ENCODE peak calls at places on chromosomes 16 and 17, in ten cellular contexts. M is heart right ventricle; Q is lung; Z is testis; K is neural progenitor cell; T is AG04450; I is effector memory CD4-positive, alpha-beta T cell; J is cardiac muscle cell; N is fibroblast of villous mesenchyme; O is fibroblast of lung. E is an unnamed sample.

GRCh38 chr17:50562266-50563094 is 2.0 kb downstream of the CACNA1G start:
- DNase-seq in M (no peak), Q (no peak), Z (no peak), K (no peak), T (no peak), I (no peak), J (no peak), N (no peak), O (no peak), E (no peak)

GRCh38 chr16:89918453-89919347 is at the start of gene MC1R:
- DNase-seq in M (no peak), Q (no peak), Z (no peak), K (peak), T (no peak), I (no peak), J (peak), N (peak), O (peak), E (no peak)

GRCh38 chr16:84501077-84501735 is 3.3 kb downstream of the MEAK7 start:
- DNase-seq in M (no peak), Q (no peak), Z (no peak), K (no peak), T (no peak), I (no peak), J (peak), N (no peak), O (peak), E (no peak)

GRCh38 chr16:4917117-4917516 is 19.8 kb downstream of the PPL start:
- DNase-seq in M (no peak), Q (no peak), Z (no peak), K (no peak), T (no peak), I (no peak), J (peak), N (peak), O (peak), E (peak)

GRCh38 chr16:20865420-20866126 is 34.6 kb downstream of the DCUN1D3 start:
- DNase-seq in M (no peak), Q (no peak), Z (no peak), K (no peak), T (no peak), I (no peak), J (no peak), N (peak), O (peak), E (no peak)

GRCh38 chr17:62080647-62081046 is 15.6 kb upstream of the MED13 start:
- DNase-seq in M (no peak), Q (no peak), Z (no peak), K (no peak), T (no peak), I (no peak), J (no peak), N (no peak), O (no peak), E (no peak)

GRCh38 chr16:1520461-1520860 is 13.0 kb upstream of the TMEM204 start:
- DNase-seq in M (peak), Q (no peak), Z (no peak), K (no peak), T (no peak), I (no peak), J (no peak), N (no peak), O (no peak), E (no peak)

GRCh38 chr17:51585514-51586104 is 325.3 kb downstream of the UTP18 start:
- DNase-seq in M (no peak), Q (no peak), Z (peak), K (peak), T (no peak), I (no peak), J (no peak), N (no peak), O (no peak), E (no peak)

GRCh38 chr16:47018223-47018891 is 44.9 kb upstream of the DNAJA2 start:
- DNase-seq in M (no peak), Q (peak), Z (peak), K (peak), T (no peak), I (no peak), J (peak), N (peak), O (peak), E (no peak)

GRCh38 chr16:57681950-57682728 is 12.5 kb upstream of the DRC7 start:
- DNase-seq in M (no peak), Q (no peak), Z (no peak), K (no peak), T (no peak), I (no peak), J (no peak), N (no peak), O (no peak), E (no peak)

GRCh38 chr16:4327386-4327781 is 11.5 kb downstream of the GLIS2 start:
- DNase-seq in M (no peak), Q (no peak), Z (no peak), K (peak), T (no peak), I (no peak), J (no peak), N (no peak), O (no peak), E (no peak)

GRCh38 chr17:6110592-6110991 is 40.4 kb downstream of the WSCD1 start:
- DNase-seq in M (no peak), Q (no peak), Z (no peak), K (no peak), T (no peak), I (no peak), J (no peak), N (no peak), O (peak), E (no peak)

GRCh38 chr17:19418312-19418992 is 7.4 kb downstream of the RNF112 start:
- DNase-seq in M (no peak), Q (no peak), Z (no peak), K (no peak), T (no peak), I (no peak), J (peak), N (peak), O (peak), E (no peak)

GRCh38 chr17:71494045-71494444 is 626.8 kb upstream of the SOX9 start:
- DNase-seq in M (no peak), Q (no peak), Z (no peak), K (no peak), T (no peak), I (no peak), J (peak), N (no peak), O (peak), E (no peak)

GRCh38 chr17:61425682-61426481 is 26.2 kb downstream of the TBX2 start:
- DNase-seq in M (no peak), Q (no peak), Z (no peak), K (peak), T (no peak), I (no peak), J (no peak), N (no peak), O (no peak), E (no peak)

GRCh38 chr17:32541640-32542039 is 54.8 kb downstream of the CDK5R1 start:
- DNase-seq in M (no peak), Q (no peak), Z (no peak), K (no peak), T (no peak), I (no peak), J (no peak), N (no peak), O (no peak), E (no peak)

GRCh38 chr17:41496803-41497484 is 7.2 kb upstream of the KRT36 start:
- DNase-seq in M (peak), Q (peak), Z (peak), K (peak), T (peak), I (peak), J (peak), N (peak), O (peak), E (peak)

GRCh38 chr17:9241371-9241712 is 220.0 kb downstream of the NTN1 start:
- DNase-seq in M (peak), Q (no peak), Z (peak), K (no peak), T (no peak), I (no peak), J (peak), N (peak), O (no peak), E (no peak)

GRCh38 chr17:9241774-9242496 is 220.6 kb downstream of the NTN1 start:
- DNase-seq in M (no peak), Q (no peak), Z (no peak), K (no peak), T (no peak), I (no peak), J (no peak), N (no peak), O (no peak), E (no peak)

GRCh38 chr17:9239821-9240658 is 218.7 kb downstream of the NTN1 start:
- DNase-seq in M (peak), Q (peak), Z (peak), K (peak), T (no peak), I (peak), J (peak), N (peak), O (peak), E (no peak)

GRCh38 chr17:9239260-9239820 is 218.0 kb downstream of the NTN1 start:
- DNase-seq in M (peak), Q (no peak), Z (no peak), K (no peak), T (no peak), I (no peak), J (no peak), N (no peak), O (no peak), E (no peak)

GRCh38 chr17:9240659-9241370 is 219.5 kb downstream of the NTN1 start:
- DNase-seq in M (peak), Q (peak), Z (peak), K (peak), T (no peak), I (no peak), J (peak), N (peak), O (peak), E (no peak)
- H3K4me3 ChIP-seq in M (peak), Q (no peak), Z (peak), K (peak), T (peak), I (peak), J (no peak), N (peak), O (peak), E (peak)

GRCh38 chr17:8963665-8964258 is 1.7 kb downstream of the PIK3R5 start:
- DNase-seq in M (no peak), Q (no peak), Z (no peak), K (peak), T (no peak), I (no peak), J (no peak), N (no peak), O (no peak), E (no peak)
- H3K4me3 ChIP-seq in M (no peak), Q (no peak), Z (no peak), K (no peak), T (no peak), I (peak), J (no peak), N (no peak), O (no peak), E (no peak)

GRCh38 chr17:7260601-7261376 is 1.5 kb downstream of the CLDN7 start:
- DNase-seq in M (no peak), Q (peak), Z (no peak), K (peak), T (no peak), I (no peak), J (no peak), N (no peak), O (no peak), E (no peak)

GRCh38 chr17:7263071-7263800 is 958 bp upstream of the CLDN7 start:
- DNase-seq in M (no peak), Q (peak), Z (no peak), K (peak), T (no peak), I (no peak), J (peak), N (no peak), O (no peak), E (no peak)

GRCh38 chr17:7263801-7264078 is 1.5 kb upstream of the CLDN7 start:
- DNase-seq in M (no peak), Q (no peak), Z (no peak), K (no peak), T (no peak), I (no peak), J (no peak), N (no peak), O (no peak), E (no peak)

GRCh38 chr17:7261377-7262191 is 694 bp downstream of the CLDN7 start:
- DNase-seq in M (no peak), Q (no peak), Z (no peak), K (no peak), T (no peak), I (no peak), J (no peak), N (no peak), O (no peak), E (no peak)

GRCh38 chr17:7262192-7263070 is at the start of gene CLDN7:
- DNase-seq in M (no peak), Q (peak), Z (no peak), K (peak), T (no peak), I (no peak), J (no peak), N (no peak), O (no peak), E (no peak)
- H3K4me3 ChIP-seq in M (peak), Q (peak), Z (peak), K (peak), T (peak), I (peak), J (peak), N (peak), O (peak), E (peak)

GRCh38 chr16:86217891-86218270 is 292.4 kb upstream of the FOXF1 start:
- DNase-seq in M (no peak), Q (no peak), Z (no peak), K (no peak), T (no peak), I (no peak), J (no peak), N (no peak), O (no peak), E (no peak)

GRCh38 chr16:86220552-86220951 is 289.8 kb upstream of the FOXF1 start:
- DNase-seq in M (no peak), Q (no peak), Z (no peak), K (no peak), T (no peak), I (no peak), J (peak), N (peak), O (peak), E (no peak)

GRCh38 chr16:86219655-86220445 is 290.5 kb upstream of the FOXF1 start:
- DNase-seq in M (no peak), Q (no peak), Z (no peak), K (no peak), T (no peak), I (no peak), J (peak), N (peak), O (no peak), E (peak)

GRCh38 chr16:86217001-86217890 is 293.1 kb upstream of the FOXF1 start:
- DNase-seq in M (no peak), Q (no peak), Z (no peak), K (no peak), T (no peak), I (no peak), J (no peak), N (no peak), O (no peak), E (no peak)

GRCh38 chr16:86218479-86219170 is 291.7 kb upstream of the FOXF1 start:
- DNase-seq in M (no peak), Q (no peak), Z (no peak), K (no peak), T (no peak), I (no peak), J (no peak), N (no peak), O (no peak), E (no peak)
- H3K4me3 ChIP-seq in M (no peak), Q (no peak), Z (no peak), K (no peak), T (no peak), I (no peak), J (no peak), N (no peak), O (no peak), E (no peak)

DNA sequence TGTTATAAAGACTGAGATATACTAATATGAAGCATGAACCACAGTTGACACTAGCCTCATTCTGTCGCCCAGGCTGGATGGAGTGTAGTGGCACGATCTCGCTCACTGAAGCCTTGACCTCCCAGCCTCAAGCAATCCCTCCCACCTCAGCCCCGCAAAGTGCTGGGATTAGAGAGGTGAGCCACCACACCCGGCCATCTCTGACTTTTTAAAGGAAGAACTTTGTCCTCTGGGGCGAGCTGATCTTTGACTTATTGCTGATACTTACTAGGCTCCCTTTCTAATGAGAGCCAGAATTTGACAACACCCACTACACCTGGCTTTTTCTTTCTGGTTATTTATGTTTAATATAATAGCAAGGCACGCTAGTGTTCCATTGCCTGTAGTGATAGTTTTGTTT is 57.2 kb downstream of the CLEC16A start:
- DNase-seq in M (no peak), Q (no peak), Z (no peak), K (no peak), T (no peak), I (no peak), J (no peak), N (no peak), O (no peak), E (no peak)
- H3K4me3 ChIP-seq in M (no peak), Q (no peak), Z (no peak), K (no peak), T (no peak), I (no peak), J (no peak), N (no peak), O (no peak), E (no peak)

GRCh38 chr16:30558789-30559377 is 709 bp upstream of the ZNF764 start:
- DNase-seq in M (no peak), Q (no peak), Z (no peak), K (no peak), T (no peak), I (no peak), J (no peak), N (no peak), O (no peak), E (no peak)
- H3K4me3 ChIP-seq in M (peak), Q (no peak), Z (peak), K (peak), T (peak), I (no peak), J (no peak), N (peak), O (peak), E (peak)

DNA sequence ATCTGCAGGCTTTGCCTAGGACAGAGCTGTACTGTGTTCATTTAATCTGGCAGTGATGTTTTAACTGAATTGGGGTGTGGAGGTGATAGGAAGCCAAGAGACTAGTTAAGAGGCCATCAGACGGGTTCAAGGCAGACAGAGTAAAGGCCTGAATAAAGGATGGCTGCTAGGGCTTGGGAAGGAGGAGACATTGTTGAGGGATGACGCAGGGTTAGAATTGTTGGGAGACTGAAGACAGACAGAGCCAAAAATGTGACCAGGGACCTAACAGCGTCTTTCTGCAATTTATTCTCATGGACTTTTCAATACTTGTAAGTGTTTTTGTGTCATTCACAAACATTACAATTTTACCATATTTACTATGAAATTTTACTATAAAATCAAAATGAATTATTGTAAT is 48.6 kb upstream of the MYH10 start:
- DNase-seq in M (no peak), Q (no peak), Z (no peak), K (no peak), T (no peak), I (no peak), J (no peak), N (no peak), O (no peak), E (no peak)
- H3K4me3 ChIP-seq in M (no peak), Q (no peak), Z (no peak), K (no peak), T (no peak), I (no peak), J (no peak), N (no peak), O (no peak), E (no peak)

GRCh38 chr17:48728232-48729231 is at the start of gene HOXB13:
- DNase-seq in M (peak), Q (no peak), Z (peak), K (peak), T (no peak), I (no peak), J (peak), N (peak), O (no peak), E (no peak)
- H3K4me3 ChIP-seq in M (peak), Q (no peak), Z (no peak), K (peak), T (no peak), I (peak), J (peak), N (peak), O (peak), E (peak)